ENCODE peak calls at places on chromosomes 2 and 18, in nine cellular contexts. U is OCI-LY7; O is adrenal gland; S is prostate gland; B is H9; K is pancreas; N is CD4-positive, alpha-beta memory T cell; Y is small intestine; C is CD8-positive, alpha-beta memory T cell. Q is an unnamed sample. For H3K4me1, the result is how much of the 10 kb centered on the place peaks cover.

GRCh38 chr2:24818721-24819167 is 25.5 kb downstream of the CENPO start:
- DNase-seq in S (peak), U (no peak), O (peak), K (peak), Y (no peak), B (no peak), N (no peak), C (no peak), Q (no peak)

GRCh38 chr2:227308784-227309183 is 16.3 kb upstream of the MFF start:
- DNase-seq in B (no peak), U (no peak), N (no peak), C (no peak), Y (no peak), K (no peak), S (no peak), O (no peak), Q (no peak)

GRCh38 chr2:82215212-82215611 is 1910.7 kb upstream of the LRRTM1 start:
- DNase-seq in B (no peak), U (no peak), Y (no peak), K (no peak), O (no peak), S (no peak), C (no peak), N (no peak), Q (no peak)

GRCh38 chr18:9095297-9096012 is 7.0 kb upstream of the NDUFV2 start:
- DNase-seq in Y (peak), O (no peak), U (peak), K (no peak), B (no peak), S (no peak), N (peak), C (peak), Q (no peak)

GRCh38 chr2:60526623-60527022 is 26.8 kb downstream of the BCL11A start:
- DNase-seq in O (no peak), B (no peak), U (no peak), K (no peak), C (no peak), N (peak), Y (no peak), S (no peak), Q (no peak)

GRCh38 chr2:196413821-196414274 is 225.7 kb upstream of the CCDC150 start:
- DNase-seq in B (no peak), O (no peak), S (no peak), N (no peak), C (no peak), K (no peak), U (no peak), Y (no peak), Q (no peak)

GRCh38 chr2:84701880-84702279 is 179.0 kb downstream of the TRABD2A start:
- DNase-seq in B (no peak), O (no peak), S (no peak), Y (no peak), U (no peak), N (no peak), C (no peak), K (no peak), Q (no peak)

GRCh38 chr2:240915526-240916335 is 9.6 kb downstream of the CROCC2 start:
- DNase-seq in N (no peak), C (no peak), B (no peak), K (no peak), S (no peak), O (no peak), Y (no peak), U (no peak), Q (peak)

GRCh38 chr2:191866675-191867506 is 20.0 kb upstream of the CAVIN2 start:
- DNase-seq in O (peak), K (no peak), B (no peak), Y (peak), U (no peak), S (peak), C (no peak), N (no peak), Q (no peak)

GRCh38 chr2:121475811-121476571 is 54.7 kb upstream of the RNU4ATAC start:
- DNase-seq in O (no peak), Y (no peak), K (no peak), C (no peak), U (no peak), B (no peak), S (no peak), N (no peak), Q (no peak)

GRCh38 chr18:27005589-27005988 is 140.1 kb upstream of the AQP4 start:
- DNase-seq in U (peak), S (no peak), Y (no peak), N (no peak), B (no peak), C (no peak), O (no peak), K (no peak), Q (peak)

GRCh38 chr2:118310016-118310877 is 222.0 kb downstream of the INSIG2 start:
- DNase-seq in N (peak), Y (peak), B (peak), C (peak), S (no peak), O (peak), K (no peak), U (no peak), Q (peak)

GRCh38 chr2:1493361-1494126 is 80.3 kb downstream of the TPO start:
- DNase-seq in Y (peak), N (no peak), C (no peak), K (no peak), S (no peak), B (no peak), U (no peak), O (no peak), Q (no peak)

GRCh38 chr2:85888020-85888744 is 608 bp downstream of the ST3GAL5 start:
- DNase-seq in U (peak), O (peak), Y (no peak), N (peak), B (peak), S (no peak), K (peak), C (peak), Q (peak)

GRCh38 chr18:35132284-35132910 is 91.2 kb downstream of the MAPRE2 start:
- DNase-seq in Y (no peak), K (no peak), O (no peak), B (no peak), U (no peak), N (no peak), S (no peak), C (no peak), Q (no peak)

GRCh38 chr2:177398290-177398683 is 5.7 kb downstream of the AGPS start:
- DNase-seq in B (no peak), U (no peak), N (no peak), S (no peak), Y (no peak), C (no peak), K (no peak), O (no peak), Q (no peak)

GRCh38 chr2:12303181-12304030 is 413.3 kb upstream of the TRIB2 start:
- DNase-seq in N (peak), Y (no peak), S (no peak), C (peak), K (no peak), B (no peak), U (no peak), O (peak), Q (no peak)

GRCh38 chr2:129781749-129782617 is 197.5 kb upstream of the RAB6C start:
- DNase-seq in S (no peak), K (no peak), U (no peak), N (no peak), Y (no peak), O (no peak), C (no peak), B (peak), Q (no peak)

GRCh38 chr2:20397811-20398447 is 47.3 kb upstream of the PUM2 start:
- DNase-seq in B (no peak), U (no peak), N (no peak), Y (no peak), O (no peak), K (no peak), S (no peak), C (no peak), Q (no peak)

GRCh38 chr2:109563294-109563693 is 50.5 kb downstream of the SEPTIN10 start:
- DNase-seq in S (no peak), N (no peak), Y (no peak), K (no peak), U (no peak), C (no peak), B (no peak), O (no peak), Q (no peak)

GRCh38 chr2:25379535-25379934 is 37.8 kb upstream of the DNMT3A start:
- DNase-seq in B (no peak), N (no peak), S (no peak), K (no peak), Y (no peak), O (no peak), C (no peak), U (no peak), Q (no peak)

GRCh38 chr2:240468300-240469238 is 33.1 kb downstream of the GPC1 start:
- DNase-seq in Y (no peak), O (peak), C (no peak), K (peak), S (peak), U (no peak), B (peak), N (peak), Q (no peak)

GRCh38 chr2:121386707-121387106 is 101.7 kb upstream of the TFCP2L1 start:
- DNase-seq in U (no peak), O (no peak), S (no peak), Y (no peak), K (no peak), N (no peak), C (no peak), B (no peak), Q (no peak)

DNA sequence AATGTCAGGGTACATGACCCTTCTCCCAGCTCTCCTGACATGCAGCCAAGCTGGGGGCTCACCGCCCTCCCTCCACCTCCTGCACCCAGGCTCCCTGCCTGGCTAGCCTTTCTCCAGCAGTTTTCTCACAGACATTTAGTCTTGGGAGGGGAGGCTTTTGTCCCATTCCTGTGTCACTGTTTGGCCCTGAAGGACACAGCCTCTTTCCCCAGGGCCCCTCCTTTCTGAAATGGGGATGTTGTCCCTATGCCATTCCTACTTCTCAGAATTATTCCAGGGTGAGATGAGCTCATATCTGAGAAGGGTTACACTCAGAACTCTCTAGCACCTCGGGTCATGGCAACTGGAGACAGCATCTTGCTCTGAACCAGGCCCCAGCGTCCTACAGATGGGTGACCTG is 47.3 kb upstream of the MRPL33 start:
- DNase-seq in K (no peak), U (no peak), N (no peak), Y (no peak), S (no peak), B (no peak), O (no peak), C (no peak), Q (no peak)
- H3K4me1 ChIP-seq in K (under half), U (under half), N (under half), Y (under half), S (under half), B (under half), O (under half), C (under half), Q (under half)

DNA sequence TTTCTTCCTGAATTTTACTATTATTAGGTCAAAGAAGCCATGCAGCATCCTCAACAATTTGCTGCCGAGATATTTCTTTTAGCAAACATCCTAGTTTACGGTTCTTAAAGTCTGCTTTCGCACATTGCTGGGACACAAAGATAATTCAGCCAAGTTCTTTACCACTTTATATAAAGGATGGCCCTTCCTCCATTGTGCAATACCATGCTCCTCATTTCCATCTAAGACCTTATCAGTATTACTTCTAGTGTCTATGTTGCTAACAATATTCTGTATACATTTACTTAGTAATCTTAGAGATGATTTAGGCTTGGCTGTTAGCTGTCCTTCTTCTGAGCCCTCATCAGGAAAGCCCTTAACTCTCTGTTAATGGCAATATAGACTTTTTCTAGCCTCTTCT is 8.0 kb upstream of the REG1A start:
- DNase-seq in U (no peak), K (no peak), N (no peak), C (no peak), O (no peak), B (no peak), Y (no peak), S (no peak), Q (no peak)
- H3K4me1 ChIP-seq in U (under half), K (under half), N (under half), C (under half), O (under half), B (under half), Y (under half), S (under half), Q (under half)

DNA sequence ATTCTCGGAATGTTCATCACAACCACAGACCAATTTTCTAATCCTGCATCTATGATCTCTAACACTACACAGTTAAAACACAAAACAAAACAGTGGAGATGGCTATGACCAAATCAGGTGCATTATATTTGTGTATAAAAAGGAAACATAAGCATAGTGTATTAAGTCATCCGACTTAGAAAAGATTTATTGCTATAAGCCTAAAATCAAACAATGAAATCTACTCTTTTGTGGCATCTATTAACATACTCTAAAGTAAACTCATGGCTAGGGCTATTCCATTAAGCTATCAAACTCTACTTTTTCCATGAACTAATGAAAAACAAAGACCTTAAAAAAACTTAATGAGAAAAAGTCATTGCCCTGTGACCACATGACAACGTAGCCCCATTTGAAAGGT is 8.7 kb downstream of the SP3 start:
- DNase-seq in C (no peak), B (no peak), Y (no peak), K (no peak), U (no peak), S (no peak), N (no peak), O (no peak), Q (no peak)
- H3K4me1 ChIP-seq in C (half or more), B (under half), Y (under half), K (under half), U (half or more), S (under half), N (half or more), O (half or more), Q (under half)

GRCh38 chr2:134160793-134161504 is 92.9 kb upstream of the MGAT5 start:
- DNase-seq in B (no peak), Y (no peak), N (no peak), O (peak), U (no peak), C (no peak), S (no peak), K (peak), Q (no peak)

GRCh38 chr2:134155134-134155533 is 98.7 kb upstream of the MGAT5 start:
- DNase-seq in B (no peak), Y (no peak), O (no peak), C (no peak), K (no peak), S (no peak), U (peak), N (no peak), Q (no peak)

GRCh38 chr2:134154269-134154668 is 99.6 kb upstream of the MGAT5 start:
- DNase-seq in C (no peak), U (peak), Y (no peak), O (peak), S (no peak), B (no peak), N (no peak), K (no peak), Q (no peak)

GRCh38 chr2:134153481-134153880 is 100.4 kb upstream of the MGAT5 start:
- DNase-seq in U (no peak), K (no peak), B (no peak), N (no peak), S (no peak), O (no peak), Y (no peak), C (no peak), Q (no peak)

GRCh38 chr2:134158295-134158694 is 95.6 kb upstream of the MGAT5 start:
- DNase-seq in K (no peak), S (no peak), B (no peak), N (no peak), U (no peak), O (no peak), Y (no peak), C (no peak), Q (no peak)
- H3K4me1 ChIP-seq in K (under half), S (under half), B (under half), N (under half), U (under half), O (under half), Y (under half), C (under half), Q (under half)

Q was measured in GM23338.